ENCODE peak calls at places on chromosomes 12 and 14, in six cellular contexts. W is pancreas; X is fibroblast of lung; Y is CD4-positive, CD25-positive, alpha-beta regulatory T cell; B is lung; G is CD8-positive, alpha-beta memory T cell. C is an unnamed sample. For H3K36me3, the result is how much of the 10 kb centered on the place peaks cover.

GRCh38 chr12:88185988-88186387 is 43.9 kb downstream of the TMTC3 start:
- DNase-seq in X (peak), Y (no peak), G (no peak), W (no peak), B (no peak), C (no peak)

GRCh38 chr12:7542813-7543212 is 39.2 kb upstream of the CD163 start:
- DNase-seq in W (no peak), Y (no peak), X (peak), G (no peak), B (no peak), C (no peak)

GRCh38 chr14:87888136-87888999 is 104.6 kb downstream of the GALC start:
- DNase-seq in B (no peak), G (no peak), X (peak), Y (no peak), W (no peak), C (peak)

GRCh38 chr12:30796508-30796780 is 41.7 kb upstream of the CAPRIN2 start:
- DNase-seq in B (no peak), W (peak), G (no peak), Y (no peak), X (peak), C (no peak)

GRCh38 chr12:3004655-3005565 is 45.7 kb downstream of the TEAD4 start:
- DNase-seq in X (no peak), Y (no peak), B (no peak), G (no peak), W (peak), C (peak)

GRCh38 chr14:49935526-49935925 is 42.6 kb downstream of the ARF6 start:
- DNase-seq in W (no peak), B (no peak), X (no peak), G (no peak), Y (no peak), C (no peak)

GRCh38 chr12:8078400-8078799 is 3.7 kb upstream of the NECAP1 start:
- DNase-seq in G (peak), W (no peak), B (no peak), X (peak), Y (peak), C (peak)

GRCh38 chr12:94235894-94236293 is 87.5 kb downstream of the PLXNC1 start:
- DNase-seq in Y (no peak), G (no peak), X (no peak), B (no peak), W (no peak), C (no peak)

GRCh38 chr12:92614502-92614901 is 88.3 kb upstream of the PLEKHG7 start:
- DNase-seq in X (no peak), G (no peak), W (no peak), Y (no peak), B (no peak), C (no peak)

GRCh38 chr12:20508362-20508761 is 140.0 kb downstream of the PDE3A start:
- DNase-seq in Y (no peak), W (no peak), X (peak), B (no peak), G (no peak), C (no peak)

DNA sequence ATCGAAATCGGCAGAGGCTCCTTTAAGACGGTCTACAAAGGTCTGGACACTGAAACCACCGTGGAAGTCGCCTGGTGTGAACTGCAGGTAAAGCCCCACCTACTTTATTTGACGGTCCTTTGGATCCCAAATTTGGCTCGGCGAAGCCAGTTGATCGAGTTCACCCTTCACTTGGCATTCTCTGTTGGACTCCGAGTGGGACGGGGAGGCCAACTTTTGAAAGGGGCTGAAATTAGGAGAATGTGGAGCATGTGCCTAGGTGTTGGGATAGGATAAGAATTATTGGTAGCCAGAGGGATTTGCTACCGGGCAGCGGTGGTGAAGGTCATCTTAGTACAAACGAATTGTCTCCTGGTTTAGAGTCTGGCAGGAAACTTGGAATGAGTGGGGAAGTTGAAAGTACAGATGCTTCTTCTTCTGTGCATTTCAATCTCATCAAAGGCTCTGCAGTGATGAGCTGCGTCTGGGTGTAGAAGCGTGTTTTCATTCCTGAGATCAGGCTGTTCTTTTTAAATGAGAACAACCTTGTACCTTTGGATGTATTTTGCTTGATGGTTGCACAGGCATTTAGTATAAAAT is 1.9 kb downstream of the WNK1 start:
- DNase-seq in B (no peak), X (peak), G (no peak), Y (no peak), W (no peak), C (no peak)
- H3K27ac ChIP-seq in B (peak), X (peak), G (peak), Y (peak), W (peak), C (no peak)

GRCh38 chr14:56598519-56598918 is 18.9 kb downstream of the TMEM260 start:
- DNase-seq in B (no peak), G (no peak), Y (no peak), W (no peak), X (no peak), C (no peak)

GRCh38 chr14:56590535-56590951 is 10.9 kb downstream of the TMEM260 start:
- DNase-seq in W (no peak), G (no peak), Y (no peak), B (no peak), X (no peak), C (peak)

GRCh38 chr14:56594428-56594827 is 14.8 kb downstream of the TMEM260 start:
- DNase-seq in W (no peak), X (no peak), Y (no peak), G (no peak), B (no peak), C (no peak)

GRCh38 chr14:56587701-56588100 is 8.1 kb downstream of the TMEM260 start:
- DNase-seq in W (no peak), G (no peak), Y (no peak), X (no peak), B (no peak), C (no peak)

DNA sequence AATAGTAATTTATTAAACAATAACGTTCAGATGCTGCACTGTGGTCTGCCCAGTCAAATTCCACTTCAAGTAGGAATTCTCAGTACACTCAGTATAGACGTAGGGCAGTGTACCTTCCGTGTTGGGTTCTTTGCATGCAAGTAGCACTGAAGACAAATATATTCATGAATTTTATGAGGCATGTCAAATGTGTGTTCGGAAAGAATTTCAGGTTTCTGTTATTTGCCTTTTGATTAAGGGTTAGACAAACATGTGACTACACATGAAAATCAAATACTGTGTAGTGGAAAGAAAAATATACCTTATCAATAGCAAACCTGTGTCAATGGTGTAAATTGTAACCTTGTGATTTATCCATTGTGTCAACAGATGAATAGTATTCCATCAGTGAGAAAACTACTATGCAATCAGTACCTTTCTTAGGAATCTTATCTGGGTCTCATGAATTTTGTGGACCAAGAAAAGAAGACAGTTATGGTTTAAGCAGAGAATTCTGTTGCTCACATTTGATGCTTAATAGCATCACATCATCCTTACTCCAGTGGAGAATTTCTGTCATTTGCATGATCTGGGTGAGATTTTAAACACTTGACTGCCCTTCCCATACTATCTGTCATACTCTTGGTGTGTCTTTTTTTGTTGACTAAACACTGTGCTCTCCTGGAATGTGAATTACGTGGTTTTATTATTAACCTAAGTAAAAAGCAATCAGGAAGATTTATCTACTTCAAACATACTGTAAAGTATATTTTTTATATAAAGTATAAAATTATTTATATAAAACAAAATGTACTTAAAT is 13.3 kb downstream of the TMEM260 start:
- DNase-seq in W (no peak), X (no peak), Y (no peak), B (no peak), G (no peak), C (no peak)
- H3K36me3 ChIP-seq in W (under half), X (under half), Y (under half), B (under half), G (under half), C (under half)

DNA sequence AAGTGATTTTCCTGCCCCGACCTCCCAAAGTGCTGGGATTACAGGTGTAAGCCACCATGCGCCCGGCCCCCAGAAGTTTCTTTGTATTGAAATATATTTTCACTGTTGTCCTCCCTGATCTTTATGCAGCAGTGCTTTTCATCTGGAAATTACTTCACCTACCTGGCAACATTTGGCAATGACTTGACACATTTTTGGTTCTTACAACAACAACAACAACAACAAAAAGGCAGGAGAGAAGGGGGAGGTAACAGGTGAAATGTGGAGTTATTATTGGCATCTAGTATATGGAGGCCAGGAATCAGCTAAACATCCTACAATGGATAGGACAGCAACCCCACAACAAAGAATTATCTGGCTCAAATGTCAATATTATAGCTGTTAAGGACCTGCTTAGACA is 13.9 kb downstream of the FANCM start:
- DNase-seq in G (no peak), X (no peak), Y (no peak), B (no peak), W (no peak), C (no peak)
- H3K27ac ChIP-seq in G (no peak), X (no peak), Y (no peak), B (no peak), W (no peak), C (no peak)

GRCh38 chr14:74660863-74661262 is 48.8 kb upstream of the LTBP2 start:
- DNase-seq in B (no peak), G (no peak), W (no peak), Y (no peak), X (no peak), C (no peak)
- H3K36me3 ChIP-seq in B (under half), G (under half), W (under half), Y (half or more), X (under half), C (half or more)

GRCh38 chr12:78192979-78193378 is 362.3 kb downstream of the NAV3 start:
- DNase-seq in G (no peak), W (no peak), B (no peak), X (peak), Y (no peak), C (no peak)
- H3K27ac ChIP-seq in G (no peak), W (no peak), B (no peak), X (no peak), Y (no peak), C (no peak)

DNA sequence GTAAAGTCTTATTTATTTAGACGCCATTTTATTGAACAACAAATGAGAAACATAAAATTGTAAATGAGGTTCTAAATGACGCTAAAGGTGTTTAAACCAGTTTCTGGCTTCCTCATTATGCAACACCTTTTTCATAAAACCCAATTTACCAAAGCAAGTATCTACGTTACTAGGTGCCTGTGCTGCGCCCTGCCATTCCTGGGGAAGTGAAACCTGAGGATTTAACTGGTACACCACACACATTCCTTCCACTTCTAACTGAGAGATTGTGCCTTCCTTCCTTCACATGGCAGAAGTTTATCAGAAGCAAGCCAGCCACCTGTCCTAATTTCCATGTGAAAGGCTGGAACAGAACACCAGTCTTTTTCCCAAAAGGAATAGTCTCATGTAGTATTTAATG is 40.3 kb upstream of the GCH1 start:
- DNase-seq in Y (no peak), G (no peak), B (no peak), X (no peak), W (no peak), C (no peak)
- H3K36me3 ChIP-seq in Y (under half), G (under half), B (under half), X (under half), W (under half), C (half or more)

GRCh38 chr14:69235708-69236107 is 24.2 kb upstream of the GALNT16 start:
- DNase-seq in X (no peak), G (no peak), Y (no peak), B (no peak), W (no peak), C (no peak)

GRCh38 chr14:69231486-69231885 is 28.5 kb upstream of the GALNT16 start:
- DNase-seq in B (no peak), X (no peak), Y (no peak), W (no peak), G (no peak), C (no peak)

GRCh38 chr14:69232388-69232787 is 27.6 kb upstream of the GALNT16 start:
- DNase-seq in Y (no peak), X (no peak), G (no peak), W (no peak), B (no peak), C (no peak)

GRCh38 chr14:69237142-69237541 is 22.8 kb upstream of the GALNT16 start:
- DNase-seq in B (no peak), G (no peak), W (no peak), X (no peak), Y (no peak), C (peak)

DNA sequence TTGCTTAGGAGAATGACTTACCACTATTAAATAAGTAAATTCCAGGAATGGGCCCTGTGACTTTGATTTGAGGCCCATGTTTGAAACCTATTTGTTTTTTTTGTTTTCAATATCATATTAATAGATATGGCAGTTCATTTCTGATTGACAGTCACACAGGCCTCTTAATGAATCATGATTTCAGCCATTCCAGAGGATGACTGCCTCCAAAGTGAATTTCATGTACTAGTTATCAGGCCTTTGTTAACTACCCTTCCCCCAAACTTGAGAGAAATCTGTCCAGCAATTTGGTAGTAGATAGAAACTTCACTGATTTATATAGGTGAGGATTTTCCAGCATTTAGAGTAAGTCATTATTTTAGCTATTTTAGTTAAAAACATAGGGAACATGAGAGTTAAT is 25.9 kb upstream of the GALNT16 start:
- DNase-seq in W (no peak), B (no peak), Y (no peak), G (no peak), X (no peak), C (no peak)
- H3K27ac ChIP-seq in W (no peak), B (no peak), Y (no peak), G (no peak), X (no peak), C (no peak)

GRCh38 chr14:45038865-45039264 is 45.1 kb upstream of the PRPF39 start:
- DNase-seq in X (no peak), G (no peak), W (no peak), Y (no peak), B (no peak), C (peak)

GRCh38 chr14:45041641-45042040 is 42.3 kb upstream of the PRPF39 start:
- DNase-seq in B (no peak), X (no peak), W (no peak), G (no peak), Y (no peak), C (no peak)

GRCh38 chr14:45038256-45038655 is 45.7 kb upstream of the PRPF39 start:
- DNase-seq in B (no peak), W (no peak), X (no peak), G (no peak), Y (no peak), C (no peak)

GRCh38 chr14:45034730-45035129 is 49.2 kb upstream of the PRPF39 start:
- DNase-seq in Y (no peak), G (no peak), X (no peak), W (no peak), B (no peak), C (no peak)

GRCh38 chr14:45039390-45039789 is 44.5 kb upstream of the PRPF39 start:
- DNase-seq in X (no peak), B (no peak), W (no peak), Y (no peak), G (no peak), C (no peak)
- H3K36me3 ChIP-seq in X (under half), B (under half), W (under half), Y (under half), G (under half), C (half or more)

DNA sequence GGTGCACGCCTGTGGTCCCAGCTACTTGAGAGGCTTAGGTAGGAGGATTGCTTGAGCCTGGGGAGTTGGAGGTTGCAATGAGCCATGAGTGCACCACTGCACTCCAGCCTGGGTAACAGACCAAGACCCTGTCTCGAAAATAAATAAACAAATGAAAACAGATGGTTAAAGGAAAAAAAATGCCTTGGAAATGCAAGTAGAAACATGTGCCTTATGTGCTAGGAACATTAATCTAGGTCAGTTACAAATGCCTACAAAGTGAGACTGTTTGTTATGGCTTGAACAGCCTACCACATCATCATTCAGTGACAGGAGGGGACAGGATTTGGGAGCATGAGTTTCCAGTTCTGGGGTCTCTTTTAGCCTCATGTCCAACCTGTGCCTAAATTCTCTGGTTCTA is 52.4 kb upstream of the BCAT1 start:
- DNase-seq in Y (no peak), G (no peak), X (peak), B (no peak), W (no peak), C (no peak)
- H3K27ac ChIP-seq in Y (no peak), G (no peak), X (no peak), B (no peak), W (no peak), C (no peak)

GRCh38 chr14:74671789-74672188 is 41.1 kb downstream of the AREL1 start:
- DNase-seq in X (peak), W (no peak), B (no peak), G (no peak), Y (no peak), C (no peak)

GRCh38 chr14:74667758-74668157 is 45.1 kb downstream of the AREL1 start:
- DNase-seq in W (no peak), G (no peak), X (peak), Y (no peak), B (no peak), C (no peak)

GRCh38 chr14:74669846-74670245 is 43.0 kb downstream of the AREL1 start:
- DNase-seq in Y (no peak), G (no peak), X (no peak), B (no peak), W (no peak), C (no peak)

GRCh38 chr14:74673768-74674167 is 39.1 kb downstream of the AREL1 start:
- DNase-seq in B (no peak), X (no peak), G (no peak), Y (no peak), W (no peak), C (no peak)

GRCh38 chr14:74670726-74671125 is 42.2 kb downstream of the AREL1 start:
- DNase-seq in B (no peak), G (no peak), X (peak), W (no peak), Y (no peak), C (no peak)
- H3K36me3 ChIP-seq in B (half or more), G (under half), X (under half), W (under half), Y (half or more), C (half or more)

C was measured in endodermal cell.